ENCODE peak calls at places on chromosome 21, in five cellular contexts. One of them, this sample, is unnamed.

GRCh38 chr21:46478910-46479309 is 20.2 kb downstream of the DIP2A start:
- DNase-seq in NCI-H1694: no peak
- DNase-seq in sciatic nerve: no peak
- DNase-seq in astrocyte: no peak
- DNase-seq in HuH-7: no peak
- DNase-seq in this sample: no peak

GRCh38 chr21:28135646-28136045 is 857.0 kb downstream of the LTN1 start:
- DNase-seq in sciatic nerve: no peak
- DNase-seq in NCI-H1694: no peak
- DNase-seq in HuH-7: no peak
- DNase-seq in astrocyte: no peak
- DNase-seq in this sample: no peak

GRCh38 chr21:27077501-27077900 is 110.6 kb upstream of the ADAMTS5 start:
- DNase-seq in NCI-H1694: no peak
- DNase-seq in sciatic nerve: no peak
- DNase-seq in HuH-7: no peak
- DNase-seq in astrocyte: no peak
- DNase-seq in this sample: no peak

GRCh38 chr21:36688324-36688723 is 10.6 kb upstream of the SIM2 start:
- DNase-seq in astrocyte: no peak
- DNase-seq in HuH-7: no peak
- DNase-seq in NCI-H1694: no peak
- DNase-seq in sciatic nerve: no peak
- DNase-seq in this sample: no peak

GRCh38 chr21:45076245-45076661 is 1.9 kb downstream of the ADARB1 start:
- DNase-seq in HuH-7: no peak
- DNase-seq in astrocyte: no peak
- DNase-seq in sciatic nerve: no peak
- DNase-seq in NCI-H1694: no peak
- DNase-seq in this sample: peak; percentile 69

GRCh38 chr21:15823486-15824150 is 93.8 kb downstream of the USP25 start:
- DNase-seq in astrocyte: no peak
- DNase-seq in sciatic nerve: no peak
- DNase-seq in NCI-H1694: no peak
- DNase-seq in HuH-7: no peak
- DNase-seq in this sample: no peak

GRCh38 chr21:30408782-30409494 is 13.1 kb downstream of the KRTAP13-1 start:
- DNase-seq in HuH-7: peak; percentile 54
- DNase-seq in NCI-H1694: peak; percentile 65
- DNase-seq in astrocyte: peak; percentile 0
- DNase-seq in sciatic nerve: no peak
- DNase-seq in this sample: peak; percentile 79

GRCh38 chr21:33569986-33570385 is 18.5 kb downstream of the DONSON start:
- DNase-seq in HuH-7: no peak
- DNase-seq in NCI-H1694: no peak
- DNase-seq in sciatic nerve: no peak
- DNase-seq in astrocyte: no peak
- DNase-seq in this sample: no peak

GRCh38 chr21:44253832-44254700 is 7.6 kb downstream of the DNMT3L start:
- DNase-seq in NCI-H1694: no peak
- DNase-seq in sciatic nerve: peak; percentile 53
- DNase-seq in astrocyte: no peak
- DNase-seq in HuH-7: no peak
- DNase-seq in this sample: no peak

GRCh38 chr21:38439957-38440356 is 58.3 kb downstream of the ERG start:
- DNase-seq in sciatic nerve: no peak
- DNase-seq in NCI-H1694: no peak
- DNase-seq in astrocyte: no peak
- DNase-seq in HuH-7: no peak
- DNase-seq in this sample: no peak

GRCh38 chr21:31366825-31367224 is 22.8 kb upstream of the TIAM1 start:
- DNase-seq in NCI-H1694: no peak
- DNase-seq in sciatic nerve: no peak
- DNase-seq in astrocyte: peak; percentile 95
- DNase-seq in HuH-7: no peak
- DNase-seq in this sample: peak; percentile 96

GRCh38 chr21:39669976-39670671 is 57.4 kb downstream of the B3GALT5 start:
- DNase-seq in HuH-7: no peak
- DNase-seq in astrocyte: no peak
- DNase-seq in sciatic nerve: no peak
- DNase-seq in NCI-H1694: no peak
- DNase-seq in this sample: no peak

GRCh38 chr21:41805038-41805437 is 38.2 kb upstream of the RIPK4 start:
- DNase-seq in NCI-H1694: no peak
- DNase-seq in HuH-7: no peak
- DNase-seq in sciatic nerve: no peak
- DNase-seq in astrocyte: no peak
- DNase-seq in this sample: no peak

GRCh38 chr21:22575165-22575584 is 1577.0 kb downstream of the NCAM2 start:
- DNase-seq in NCI-H1694: peak; percentile 58
- DNase-seq in sciatic nerve: no peak
- DNase-seq in HuH-7: peak; percentile 54
- DNase-seq in astrocyte: no peak
- DNase-seq in this sample: peak; percentile 12

GRCh38 chr21:44434568-44434925 is 20.8 kb upstream of the LRRC3 start:
- DNase-seq in NCI-H1694: no peak
- DNase-seq in astrocyte: no peak
- DNase-seq in HuH-7: no peak
- DNase-seq in sciatic nerve: no peak
- DNase-seq in this sample: no peak

GRCh38 chr21:46546799-46547198 is 58.1 kb downstream of the S100B start:
- DNase-seq in astrocyte: no peak
- DNase-seq in NCI-H1694: no peak
- DNase-seq in sciatic nerve: peak; percentile 51
- DNase-seq in HuH-7: no peak
- DNase-seq in this sample: no peak

GRCh38 chr21:29187939-29188338 is 57.5 kb downstream of the MAP3K7CL start:
- DNase-seq in astrocyte: peak; percentile 95
- DNase-seq in sciatic nerve: no peak
- DNase-seq in HuH-7: no peak
- DNase-seq in NCI-H1694: no peak
- DNase-seq in this sample: peak; percentile 97

GRCh38 chr21:31337991-31338891 is 5.8 kb downstream of the TIAM1 start:
- DNase-seq in HuH-7: no peak
- DNase-seq in sciatic nerve: no peak
- DNase-seq in astrocyte: peak; percentile 63
- DNase-seq in NCI-H1694: no peak
- DNase-seq in this sample: no peak

GRCh38 chr21:44082648-44083436 is 24.4 kb upstream of the PWP2 start:
- DNase-seq in astrocyte: no peak
- DNase-seq in HuH-7: no peak
- DNase-seq in NCI-H1694: no peak
- DNase-seq in sciatic nerve: no peak
- DNase-seq in this sample: no peak

GRCh38 chr21:39384674-39385298 is 35.9 kb upstream of the HMGN1 start:
- DNase-seq in sciatic nerve: no peak
- DNase-seq in HuH-7: no peak
- DNase-seq in NCI-H1694: no peak
- DNase-seq in astrocyte: peak; percentile 54
- DNase-seq in this sample: peak; percentile 38

GRCh38 chr21:44994581-44995171 is 54.8 kb downstream of the SLX9 start:
- DNase-seq in NCI-H1694: peak; percentile 60
- DNase-seq in HuH-7: no peak
- DNase-seq in sciatic nerve: no peak
- DNase-seq in astrocyte: no peak
- DNase-seq in this sample: no peak

GRCh38 chr21:44402323-44403105 is 49.1 kb downstream of the TRPM2 start:
- DNase-seq in sciatic nerve: no peak
- DNase-seq in HuH-7: no peak
- DNase-seq in NCI-H1694: no peak
- DNase-seq in astrocyte: no peak
- DNase-seq in this sample: no peak

GRCh38 chr21:34734696-34735095 is 65.9 kb downstream of the CLIC6 start:
- DNase-seq in NCI-H1694: no peak
- DNase-seq in astrocyte: no peak
- DNase-seq in sciatic nerve: no peak
- DNase-seq in HuH-7: no peak
- DNase-seq in this sample: no peak

GRCh38 chr21:44880762-44881585 is 7.5 kb upstream of the PTTG1IP start:
- DNase-seq in HuH-7: no peak
- DNase-seq in NCI-H1694: no peak
- DNase-seq in sciatic nerve: no peak
- DNase-seq in astrocyte: peak; percentile 80
- DNase-seq in this sample: peak; percentile 75

GRCh38 chr21:35190201-35190701 is 141.1 kb upstream of the RUNX1 start:
- DNase-seq in NCI-H1694: no peak
- DNase-seq in astrocyte: peak; percentile 80
- DNase-seq in HuH-7: no peak
- DNase-seq in sciatic nerve: no peak
- DNase-seq in this sample: peak; percentile 82

GRCh38 chr21:45282283-45283018 is 5.2 kb downstream of the POFUT2 start:
- DNase-seq in HuH-7: no peak
- DNase-seq in sciatic nerve: no peak
- DNase-seq in NCI-H1694: no peak
- DNase-seq in astrocyte: no peak
- DNase-seq in this sample: no peak

GRCh38 chr21:39444406-39445145 is 1.0 kb downstream of the LCA5L start:
- DNase-seq in HuH-7: peak; percentile 9
- DNase-seq in NCI-H1694: no peak
- DNase-seq in astrocyte: peak; percentile 77
- DNase-seq in sciatic nerve: no peak
- DNase-seq in this sample: peak; percentile 49

GRCh38 chr21:35138665-35139381 is 89.7 kb upstream of the RUNX1 start:
- DNase-seq in astrocyte: peak; percentile 100
- DNase-seq in HuH-7: no peak
- DNase-seq in NCI-H1694: no peak
- DNase-seq in sciatic nerve: no peak
- DNase-seq in this sample: peak; percentile 99

GRCh38 chr21:45363921-45364463 is 41.0 kb upstream of the COL18A1 start:
- DNase-seq in sciatic nerve: peak; percentile 91
- DNase-seq in HuH-7: no peak
- DNase-seq in NCI-H1694: no peak
- DNase-seq in astrocyte: peak; percentile 100
- DNase-seq in this sample: peak; percentile 98

GRCh38 chr21:28822882-28823335 is 169.8 kb downstream of the LTN1 start:
- DNase-seq in HuH-7: peak; percentile 17
- DNase-seq in sciatic nerve: no peak
- DNase-seq in NCI-H1694: no peak
- DNase-seq in astrocyte: no peak
- DNase-seq in this sample: peak; percentile 50